ENCODE peak calls at places on chromosomes 1 and 21, in four cellular contexts. M is HepG2, B is GM12878, U is H1. W is an unnamed sample.

GRCh38 chr1:201648911-201649775 is 110.2 kb downstream of the NAV1 start:
- DNase-seq in M (no peak), B (no peak), U (no peak), W (peak)

GRCh38 chr1:30933874-30934252 is 25.3 kb upstream of the SDC3 start:
- DNase-seq in M (no peak), B (no peak), U (no peak), W (no peak)

GRCh38 chr1:45660336-45660735 is 26.0 kb downstream of the GPBP1L1 start:
- DNase-seq in M (no peak), B (no peak), U (no peak), W (no peak)

GRCh38 chr1:110326826-110327225 is 12.4 kb upstream of the RBM15 start:
- DNase-seq in M (no peak), B (no peak), U (no peak), W (no peak)

GRCh38 chr1:185960377-185961151 is 226.4 kb downstream of the HMCN1 start:
- DNase-seq in M (no peak), B (no peak), U (no peak), W (no peak)

GRCh38 chr1:165879946-165880345 is 52.5 kb downstream of the UCK2 start:
- DNase-seq in M (no peak), B (no peak), U (no peak), W (no peak)

GRCh38 chr1:204928671-204929486 is 58.2 kb downstream of the NFASC start:
- DNase-seq in M (no peak), B (no peak), U (no peak), W (no peak)

GRCh38 chr1:115373305-115373704 is 35.3 kb upstream of the NGF start:
- DNase-seq in M (no peak), B (no peak), U (no peak), W (no peak)

GRCh38 chr1:115133440-115133839 is 44.1 kb upstream of the TSPAN2 start:
- DNase-seq in M (no peak), B (no peak), U (no peak), W (no peak)

GRCh38 chr1:64497484-64497883 is 27.6 kb downstream of the CACHD1 start:
- DNase-seq in M (no peak), B (no peak), U (no peak), W (no peak)

GRCh38 chr1:211420389-211420788 is 71.6 kb downstream of the RD3 start:
- DNase-seq in M (no peak), B (no peak), U (no peak), W (no peak)

GRCh38 chr1:7403265-7404045 is 367.6 kb upstream of the VAMP3 start:
- DNase-seq in M (no peak), B (peak), U (no peak), W (no peak)

GRCh38 chr1:17069452-17070162 is 15.8 kb upstream of the SDHB start:
- DNase-seq in M (no peak), B (no peak), U (no peak), W (no peak)

GRCh38 chr1:1304331-1305299 is 3.1 kb downstream of the ACAP3 start:
- DNase-seq in M (peak), B (no peak), U (no peak), W (peak)

GRCh38 chr1:83834621-83835264 is 164.2 kb downstream of the TTLL7 start:
- DNase-seq in M (no peak), B (no peak), U (no peak), W (no peak)

GRCh38 chr1:96374076-96374762 is 347.4 kb upstream of the PTBP2 start:
- DNase-seq in M (no peak), B (no peak), U (no peak), W (no peak)

GRCh38 chr1:103162360-103162759 is 54.0 kb upstream of the COL11A1 start:
- DNase-seq in M (no peak), B (no peak), U (no peak), W (no peak)

GRCh38 chr21:28337319-28337718 is 655.4 kb downstream of the LTN1 start:
- DNase-seq in M (peak), B (no peak), U (no peak), W (no peak)

GRCh38 chr1:29793101-29793546 is 556.8 kb downstream of the PTPRU start:
- DNase-seq in M (peak), B (no peak), U (peak), W (peak)

GRCh38 chr21:36877741-36878140 is 88.7 kb downstream of the HLCS start:
- DNase-seq in M (no peak), B (no peak), U (no peak), W (no peak)
- TF ChIP-seq CHD2 in M (no peak), B (no peak), U (no peak), W (no peak)

DNA sequence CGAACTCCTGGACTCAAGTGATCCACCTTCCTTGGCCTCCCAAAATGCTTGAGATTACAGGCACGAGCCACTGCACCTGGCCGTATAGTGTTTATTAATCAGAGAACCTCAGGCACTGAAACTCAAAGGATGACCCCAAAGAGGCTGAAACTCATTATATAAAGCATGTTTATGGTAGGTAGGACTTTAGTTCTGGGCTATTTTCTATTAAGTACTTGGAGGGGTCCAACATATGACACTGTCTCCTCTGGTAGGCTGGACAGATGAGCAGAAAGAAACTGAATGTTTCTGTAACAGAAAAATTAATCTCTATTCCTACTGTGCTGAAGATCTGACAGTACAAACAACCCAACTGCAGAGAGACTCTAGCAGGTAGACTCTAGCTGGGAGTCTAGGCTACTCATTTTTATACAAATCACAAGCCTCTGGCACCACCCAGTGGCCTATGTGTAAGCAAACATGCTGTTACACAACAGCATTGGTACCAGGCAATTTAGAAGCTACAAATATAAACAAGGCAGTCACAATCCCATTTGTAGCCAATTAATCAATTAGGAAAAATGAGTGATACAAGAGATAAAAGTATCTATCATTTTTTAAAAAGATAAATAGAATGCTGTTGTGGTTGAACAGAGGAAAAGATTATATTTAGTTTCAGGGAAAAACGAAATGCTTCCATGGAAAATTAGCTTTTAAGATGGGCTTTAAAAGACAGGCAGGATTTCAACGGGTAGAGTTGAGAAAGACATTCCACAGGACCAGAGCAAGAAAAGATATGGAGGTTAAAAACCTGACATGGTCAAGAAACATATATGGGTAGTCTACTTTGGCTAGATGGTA is 10.4 kb downstream of the DCAF8 start:
- DNase-seq in M (peak), B (peak), U (no peak), W (peak)
- TF ChIP-seq CREB1 in M (no peak), B (no peak), U (no peak), W (no peak)

DNA sequence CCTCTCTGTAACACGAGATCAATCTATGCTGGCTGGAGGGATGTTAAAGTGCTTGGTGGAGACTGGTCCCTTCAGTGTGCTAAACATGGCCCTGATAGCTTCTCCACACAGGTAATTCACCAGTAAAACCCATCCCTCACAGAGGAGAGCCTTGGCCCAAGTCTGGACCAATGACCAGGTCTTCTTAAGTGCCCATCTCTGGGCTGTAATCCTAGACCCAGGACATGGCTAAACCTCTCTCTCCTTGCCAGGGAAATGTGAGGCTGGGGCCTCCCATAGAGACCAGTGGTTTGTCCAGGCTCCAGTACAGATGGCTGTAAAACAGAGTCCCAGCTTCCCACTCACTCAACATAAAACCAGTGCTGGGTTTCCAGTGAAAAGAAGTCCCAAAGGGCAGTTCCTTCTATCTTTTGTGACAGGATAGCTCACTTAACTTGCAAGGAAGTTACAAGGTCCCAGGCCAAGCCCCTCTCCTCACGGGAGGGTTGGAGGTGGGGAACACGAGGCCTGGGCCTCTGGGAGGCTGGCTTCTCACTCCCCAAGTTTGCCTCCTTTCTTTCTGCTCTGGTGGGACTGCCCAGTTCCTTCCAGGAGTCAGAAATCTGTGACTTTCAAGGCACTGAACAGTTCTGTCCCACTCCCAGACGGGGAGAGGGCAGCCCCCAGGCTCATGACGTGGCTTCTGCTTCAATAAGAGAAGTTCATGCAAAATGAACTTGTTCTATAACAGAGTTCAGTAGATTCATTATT is 2.2 kb upstream of the KIF17 start:
- DNase-seq in M (no peak), B (no peak), U (no peak), W (no peak)
- TF ChIP-seq CHD2 in M (no peak), B (no peak), U (no peak), W (no peak)

GRCh38 chr21:26844258-26845065 is 747 bp downstream of the ADAMTS1 start:
- DNase-seq in M (no peak), B (no peak), U (no peak), W (no peak)

GRCh38 chr21:26845066-26845749 is at the start of gene ADAMTS1:
- DNase-seq in M (peak), B (no peak), U (peak), W (no peak)

GRCh38 chr21:26845750-26846035 is 484 bp upstream of the ADAMTS1 start:
- DNase-seq in M (no peak), B (no peak), U (no peak), W (no peak)

GRCh38 chr21:26847951-26848350 is 2.7 kb upstream of the ADAMTS1 start:
- DNase-seq in M (no peak), B (no peak), U (no peak), W (no peak)

DNA sequence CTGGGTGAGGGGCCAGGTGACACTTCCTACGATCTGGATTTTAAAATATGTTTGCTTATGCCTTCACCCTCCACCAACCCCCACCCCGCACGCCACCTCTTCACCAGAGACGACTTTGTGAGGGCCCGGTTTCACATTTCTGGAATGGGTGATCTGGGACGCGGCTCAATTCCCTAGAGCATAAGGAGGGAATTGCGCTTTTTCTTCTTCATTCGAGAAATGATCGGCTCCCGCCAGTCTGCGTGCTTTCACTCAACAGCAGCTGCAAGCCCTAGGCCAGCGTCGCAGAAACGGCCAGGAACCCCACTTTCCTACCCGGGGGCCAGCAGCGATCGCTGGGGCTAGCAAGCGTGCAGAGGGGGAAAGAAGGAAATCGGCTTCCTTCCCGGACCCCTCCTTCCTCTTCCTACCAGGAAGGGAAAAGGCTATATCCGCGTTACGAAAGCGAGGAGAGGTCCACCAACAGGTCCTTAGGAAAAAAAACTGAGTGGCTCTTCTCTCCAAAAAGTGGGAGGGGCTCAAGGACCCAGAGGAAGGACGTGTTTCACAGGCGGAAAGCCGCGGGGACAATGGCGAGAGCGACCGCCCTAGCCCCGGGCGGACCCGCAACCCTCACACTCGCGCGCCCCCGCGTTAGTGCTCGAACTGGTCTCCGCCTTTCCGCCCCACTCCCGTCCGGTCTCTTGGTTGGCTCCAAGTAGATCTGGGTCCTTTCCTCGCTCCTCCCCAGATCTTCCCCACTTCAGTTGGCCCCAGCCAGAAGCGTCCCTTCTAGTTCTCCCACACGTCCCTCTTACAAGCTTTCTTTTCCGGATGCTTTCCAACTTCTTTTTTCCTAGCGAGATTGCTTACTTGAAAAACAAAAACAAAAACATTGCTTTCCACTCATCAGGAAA is 1.1 kb upstream of the ADAMTS1 start:
- DNase-seq in M (no peak), B (no peak), U (no peak), W (no peak)
- TF ChIP-seq CREB1 in M (no peak), B (no peak), U (no peak), W (no peak)

W was measured in K562.